ENCODE peak calls at places on chromosome 4, in six cellular contexts. One of them, this sample, is unnamed.

GRCh38 chr4:4613641-4614286 is 71.9 kb upstream of the STX18 start:
- DNase-seq in WTC11: no peak
- DNase-seq in Daoy: no peak
- DNase-seq in bronchial epithelial cell: no peak
- DNase-seq in amygdala: no peak
- DNase-seq in NCI-H1694: no peak
- DNase-seq in this sample: no peak

GRCh38 chr4:124641715-124642380 is 70.7 kb downstream of the ANKRD50 start:
- DNase-seq in WTC11: no peak
- DNase-seq in Daoy: peak
- DNase-seq in bronchial epithelial cell: peak
- DNase-seq in amygdala: no peak
- DNase-seq in NCI-H1694: no peak
- DNase-seq in this sample: peak

GRCh38 chr4:87077834-87078585 is 142.4 kb downstream of the KLHL8 start:
- DNase-seq in WTC11: no peak
- DNase-seq in Daoy: no peak
- DNase-seq in bronchial epithelial cell: peak
- DNase-seq in amygdala: peak
- DNase-seq in NCI-H1694: no peak
- DNase-seq in this sample: no peak

GRCh38 chr4:138857399-138857798 is 158.2 kb upstream of the NOCT start:
- DNase-seq in WTC11: no peak
- DNase-seq in Daoy: no peak
- DNase-seq in bronchial epithelial cell: no peak
- DNase-seq in amygdala: no peak
- DNase-seq in NCI-H1694: no peak
- DNase-seq in this sample: no peak

GRCh38 chr4:46444318-46444717 is 54.4 kb upstream of the GABRA2 start:
- DNase-seq in WTC11: no peak
- DNase-seq in Daoy: no peak
- DNase-seq in bronchial epithelial cell: no peak
- DNase-seq in amygdala: no peak
- DNase-seq in NCI-H1694: no peak
- DNase-seq in this sample: no peak

GRCh38 chr4:17511041-17511949 is 595 bp downstream of the QDPR start:
- DNase-seq in WTC11: peak
- DNase-seq in Daoy: peak
- DNase-seq in bronchial epithelial cell: peak
- DNase-seq in amygdala: peak
- DNase-seq in NCI-H1694: no peak
- DNase-seq in this sample: peak

GRCh38 chr4:184805462-184806245 is 20.1 kb downstream of the ACSL1 start:
- DNase-seq in WTC11: no peak
- DNase-seq in Daoy: no peak
- DNase-seq in bronchial epithelial cell: peak
- DNase-seq in amygdala: peak
- DNase-seq in NCI-H1694: peak
- DNase-seq in this sample: no peak

GRCh38 chr4:57098945-57099344 is 11.2 kb downstream of the IGFBP7 start:
- DNase-seq in WTC11: no peak
- DNase-seq in Daoy: no peak
- DNase-seq in bronchial epithelial cell: no peak
- DNase-seq in amygdala: no peak
- DNase-seq in NCI-H1694: no peak
- DNase-seq in this sample: no peak

GRCh38 chr4:102234243-102234838 is 110.9 kb downstream of the SLC39A8 start:
- DNase-seq in WTC11: no peak
- DNase-seq in Daoy: no peak
- DNase-seq in bronchial epithelial cell: no peak
- DNase-seq in amygdala: no peak
- DNase-seq in NCI-H1694: no peak
- DNase-seq in this sample: no peak

GRCh38 chr4:113106076-113106475 is 56.6 kb downstream of the ANK2 start:
- DNase-seq in WTC11: no peak
- DNase-seq in Daoy: no peak
- DNase-seq in bronchial epithelial cell: peak
- DNase-seq in amygdala: no peak
- DNase-seq in NCI-H1694: peak
- DNase-seq in this sample: no peak

GRCh38 chr4:3855646-3856045 is 89.5 kb downstream of the ADRA2C start:
- DNase-seq in WTC11: no peak
- DNase-seq in Daoy: no peak
- DNase-seq in bronchial epithelial cell: no peak
- DNase-seq in amygdala: no peak
- DNase-seq in NCI-H1694: no peak
- DNase-seq in this sample: no peak

This sample was measured in NCI-H446.